ENCODE peak calls at places on chromosomes 4 and X, in eight cellular contexts. One of them, this sample, is unnamed.

GRCh38 chr4:91826186-91826585 is 477.6 kb upstream of the GRID2 start:
- DNase-seq in lung: no peak
- DNase-seq in cardiac fibroblast: peak
- DNase-seq in effector memory CD8-positive, alpha-beta T cell: no peak
- DNase-seq in stimulated activated CD8-positive, alpha-beta memory T cell treated with anti-CD3 and anti-CD28 coated beads, Interleukin-4, amount 100 ng/mL, for 48 hours: no peak
- DNase-seq in stimulated activated CD4-positive, alpha-beta T cell treated with anti-CD3 and anti-CD28 coated beads, Interleukin-4, amount 100 ng/mL, for 1 hour: no peak
- DNase-seq in ELR: no peak
- DNase-seq in upper lobe of right lung: no peak
- DNase-seq in this sample: no peak

GRCh38 chrX:41602946-41603345 is 85.8 kb upstream of the GPR34 start:
- DNase-seq in lung: no peak
- DNase-seq in cardiac fibroblast: peak
- DNase-seq in effector memory CD8-positive, alpha-beta T cell: no peak
- DNase-seq in stimulated activated CD8-positive, alpha-beta memory T cell treated with anti-CD3 and anti-CD28 coated beads, Interleukin-4, amount 100 ng/mL, for 48 hours: no peak
- DNase-seq in stimulated activated CD4-positive, alpha-beta T cell treated with anti-CD3 and anti-CD28 coated beads, Interleukin-4, amount 100 ng/mL, for 1 hour: no peak
- DNase-seq in ELR: no peak
- DNase-seq in upper lobe of right lung: no peak
- DNase-seq in this sample: no peak

GRCh38 chr4:74738756-74739155 is 55.6 kb downstream of the BTC start:
- DNase-seq in lung: no peak
- DNase-seq in cardiac fibroblast: peak
- DNase-seq in effector memory CD8-positive, alpha-beta T cell: no peak
- DNase-seq in stimulated activated CD8-positive, alpha-beta memory T cell treated with anti-CD3 and anti-CD28 coated beads, Interleukin-4, amount 100 ng/mL, for 48 hours: no peak
- DNase-seq in stimulated activated CD4-positive, alpha-beta T cell treated with anti-CD3 and anti-CD28 coated beads, Interleukin-4, amount 100 ng/mL, for 1 hour: no peak
- DNase-seq in ELR: peak
- DNase-seq in upper lobe of right lung: no peak
- DNase-seq in this sample: no peak

GRCh38 chrX:10971176-10971575 is 140.0 kb upstream of the HCCS start:
- DNase-seq in lung: no peak
- DNase-seq in cardiac fibroblast: peak
- DNase-seq in effector memory CD8-positive, alpha-beta T cell: no peak
- DNase-seq in stimulated activated CD8-positive, alpha-beta memory T cell treated with anti-CD3 and anti-CD28 coated beads, Interleukin-4, amount 100 ng/mL, for 48 hours: no peak
- DNase-seq in stimulated activated CD4-positive, alpha-beta T cell treated with anti-CD3 and anti-CD28 coated beads, Interleukin-4, amount 100 ng/mL, for 1 hour: no peak
- DNase-seq in ELR: no peak
- DNase-seq in upper lobe of right lung: no peak
- DNase-seq in this sample: no peak

GRCh38 chr4:84401669-84402068 is 97.4 kb downstream of the NKX6-1 start:
- DNase-seq in lung: no peak
- DNase-seq in cardiac fibroblast: no peak
- DNase-seq in effector memory CD8-positive, alpha-beta T cell: no peak
- DNase-seq in stimulated activated CD8-positive, alpha-beta memory T cell treated with anti-CD3 and anti-CD28 coated beads, Interleukin-4, amount 100 ng/mL, for 48 hours: no peak
- DNase-seq in stimulated activated CD4-positive, alpha-beta T cell treated with anti-CD3 and anti-CD28 coated beads, Interleukin-4, amount 100 ng/mL, for 1 hour: no peak
- DNase-seq in ELR: no peak
- DNase-seq in upper lobe of right lung: no peak
- DNase-seq in this sample: no peak

GRCh38 chrX:78619829-78620228 is 39.3 kb downstream of the RTL3 start:
- DNase-seq in lung: no peak
- DNase-seq in cardiac fibroblast: peak
- DNase-seq in effector memory CD8-positive, alpha-beta T cell: no peak
- DNase-seq in stimulated activated CD8-positive, alpha-beta memory T cell treated with anti-CD3 and anti-CD28 coated beads, Interleukin-4, amount 100 ng/mL, for 48 hours: no peak
- DNase-seq in stimulated activated CD4-positive, alpha-beta T cell treated with anti-CD3 and anti-CD28 coated beads, Interleukin-4, amount 100 ng/mL, for 1 hour: no peak
- DNase-seq in ELR: no peak
- DNase-seq in upper lobe of right lung: no peak
- DNase-seq in this sample: no peak

GRCh38 chr4:48490012-48490679 is at the start of gene ZAR1:
- DNase-seq in lung: no peak
- DNase-seq in cardiac fibroblast: no peak
- DNase-seq in effector memory CD8-positive, alpha-beta T cell: no peak
- DNase-seq in stimulated activated CD8-positive, alpha-beta memory T cell treated with anti-CD3 and anti-CD28 coated beads, Interleukin-4, amount 100 ng/mL, for 48 hours: no peak
- DNase-seq in stimulated activated CD4-positive, alpha-beta T cell treated with anti-CD3 and anti-CD28 coated beads, Interleukin-4, amount 100 ng/mL, for 1 hour: peak
- DNase-seq in ELR: no peak
- DNase-seq in upper lobe of right lung: peak
- DNase-seq in this sample: no peak

GRCh38 chr4:26220704-26221103 is 100.1 kb upstream of the RBPJ start:
- DNase-seq in lung: no peak
- DNase-seq in cardiac fibroblast: peak
- DNase-seq in effector memory CD8-positive, alpha-beta T cell: no peak
- DNase-seq in stimulated activated CD8-positive, alpha-beta memory T cell treated with anti-CD3 and anti-CD28 coated beads, Interleukin-4, amount 100 ng/mL, for 48 hours: no peak
- DNase-seq in stimulated activated CD4-positive, alpha-beta T cell treated with anti-CD3 and anti-CD28 coated beads, Interleukin-4, amount 100 ng/mL, for 1 hour: no peak
- DNase-seq in ELR: peak
- DNase-seq in upper lobe of right lung: no peak
- DNase-seq in this sample: no peak

GRCh38 chr4:174120446-174121142 is 162.9 kb downstream of the FBXO8 start:
- DNase-seq in lung: no peak
- DNase-seq in cardiac fibroblast: peak
- DNase-seq in effector memory CD8-positive, alpha-beta T cell: no peak
- DNase-seq in stimulated activated CD8-positive, alpha-beta memory T cell treated with anti-CD3 and anti-CD28 coated beads, Interleukin-4, amount 100 ng/mL, for 48 hours: peak
- DNase-seq in stimulated activated CD4-positive, alpha-beta T cell treated with anti-CD3 and anti-CD28 coated beads, Interleukin-4, amount 100 ng/mL, for 1 hour: no peak
- DNase-seq in ELR: peak
- DNase-seq in upper lobe of right lung: no peak
- DNase-seq in this sample: peak

GRCh38 chr4:6362896-6363295 is 93.2 kb downstream of the WFS1 start:
- DNase-seq in lung: no peak
- DNase-seq in cardiac fibroblast: peak
- DNase-seq in effector memory CD8-positive, alpha-beta T cell: peak
- DNase-seq in stimulated activated CD8-positive, alpha-beta memory T cell treated with anti-CD3 and anti-CD28 coated beads, Interleukin-4, amount 100 ng/mL, for 48 hours: peak
- DNase-seq in stimulated activated CD4-positive, alpha-beta T cell treated with anti-CD3 and anti-CD28 coated beads, Interleukin-4, amount 100 ng/mL, for 1 hour: no peak
- DNase-seq in ELR: peak
- DNase-seq in upper lobe of right lung: no peak
- DNase-seq in this sample: no peak

GRCh38 chr4:140277576-140277975 is 95.9 kb upstream of the SCOC start:
- DNase-seq in lung: no peak
- DNase-seq in cardiac fibroblast: no peak
- DNase-seq in effector memory CD8-positive, alpha-beta T cell: no peak
- DNase-seq in stimulated activated CD8-positive, alpha-beta memory T cell treated with anti-CD3 and anti-CD28 coated beads, Interleukin-4, amount 100 ng/mL, for 48 hours: no peak
- DNase-seq in stimulated activated CD4-positive, alpha-beta T cell treated with anti-CD3 and anti-CD28 coated beads, Interleukin-4, amount 100 ng/mL, for 1 hour: no peak
- DNase-seq in ELR: no peak
- DNase-seq in upper lobe of right lung: no peak
- DNase-seq in this sample: no peak

GRCh38 chr4:13907255-13907751 is 279.8 kb upstream of the BOD1L1 start:
- DNase-seq in lung: no peak
- DNase-seq in cardiac fibroblast: peak
- DNase-seq in effector memory CD8-positive, alpha-beta T cell: no peak
- DNase-seq in stimulated activated CD8-positive, alpha-beta memory T cell treated with anti-CD3 and anti-CD28 coated beads, Interleukin-4, amount 100 ng/mL, for 48 hours: no peak
- DNase-seq in stimulated activated CD4-positive, alpha-beta T cell treated with anti-CD3 and anti-CD28 coated beads, Interleukin-4, amount 100 ng/mL, for 1 hour: no peak
- DNase-seq in ELR: peak
- DNase-seq in upper lobe of right lung: no peak
- DNase-seq in this sample: no peak

GRCh38 chr4:53534684-53535083 is 56.6 kb downstream of the LNX1 start:
- DNase-seq in lung: no peak
- DNase-seq in cardiac fibroblast: no peak
- DNase-seq in effector memory CD8-positive, alpha-beta T cell: no peak
- DNase-seq in stimulated activated CD8-positive, alpha-beta memory T cell treated with anti-CD3 and anti-CD28 coated beads, Interleukin-4, amount 100 ng/mL, for 48 hours: no peak
- DNase-seq in stimulated activated CD4-positive, alpha-beta T cell treated with anti-CD3 and anti-CD28 coated beads, Interleukin-4, amount 100 ng/mL, for 1 hour: no peak
- DNase-seq in ELR: no peak
- DNase-seq in upper lobe of right lung: no peak
- DNase-seq in this sample: no peak

GRCh38 chrX:47840106-47840505 is 3.4 kb downstream of the ZNF81 start:
- DNase-seq in lung: no peak
- DNase-seq in cardiac fibroblast: no peak
- DNase-seq in effector memory CD8-positive, alpha-beta T cell: no peak
- DNase-seq in stimulated activated CD8-positive, alpha-beta memory T cell treated with anti-CD3 and anti-CD28 coated beads, Interleukin-4, amount 100 ng/mL, for 48 hours: no peak
- DNase-seq in stimulated activated CD4-positive, alpha-beta T cell treated with anti-CD3 and anti-CD28 coated beads, Interleukin-4, amount 100 ng/mL, for 1 hour: no peak
- DNase-seq in ELR: no peak
- DNase-seq in upper lobe of right lung: no peak
- DNase-seq in this sample: no peak

GRCh38 chr4:113442821-113443220 is 318.7 kb downstream of the CAMK2D start:
- DNase-seq in lung: no peak
- DNase-seq in cardiac fibroblast: no peak
- DNase-seq in effector memory CD8-positive, alpha-beta T cell: no peak
- DNase-seq in stimulated activated CD8-positive, alpha-beta memory T cell treated with anti-CD3 and anti-CD28 coated beads, Interleukin-4, amount 100 ng/mL, for 48 hours: no peak
- DNase-seq in stimulated activated CD4-positive, alpha-beta T cell treated with anti-CD3 and anti-CD28 coated beads, Interleukin-4, amount 100 ng/mL, for 1 hour: no peak
- DNase-seq in ELR: peak
- DNase-seq in upper lobe of right lung: no peak
- DNase-seq in this sample: no peak

GRCh38 chrX:20653070-20653469 is 386.4 kb upstream of the RPS6KA3 start:
- DNase-seq in lung: no peak
- DNase-seq in cardiac fibroblast: no peak
- DNase-seq in effector memory CD8-positive, alpha-beta T cell: no peak
- DNase-seq in stimulated activated CD8-positive, alpha-beta memory T cell treated with anti-CD3 and anti-CD28 coated beads, Interleukin-4, amount 100 ng/mL, for 48 hours: no peak
- DNase-seq in stimulated activated CD4-positive, alpha-beta T cell treated with anti-CD3 and anti-CD28 coated beads, Interleukin-4, amount 100 ng/mL, for 1 hour: no peak
- DNase-seq in ELR: peak
- DNase-seq in upper lobe of right lung: no peak
- DNase-seq in this sample: no peak

GRCh38 chr4:74262522-74262921 is 45.7 kb upstream of the EPGN start:
- DNase-seq in lung: no peak
- DNase-seq in cardiac fibroblast: peak
- DNase-seq in effector memory CD8-positive, alpha-beta T cell: no peak
- DNase-seq in stimulated activated CD8-positive, alpha-beta memory T cell treated with anti-CD3 and anti-CD28 coated beads, Interleukin-4, amount 100 ng/mL, for 48 hours: no peak
- DNase-seq in stimulated activated CD4-positive, alpha-beta T cell treated with anti-CD3 and anti-CD28 coated beads, Interleukin-4, amount 100 ng/mL, for 1 hour: no peak
- DNase-seq in ELR: no peak
- DNase-seq in upper lobe of right lung: no peak
- DNase-seq in this sample: no peak

GRCh38 chrX:8657883-8658282 is 74.1 kb downstream of the ANOS1 start:
- DNase-seq in lung: no peak
- DNase-seq in cardiac fibroblast: no peak
- DNase-seq in effector memory CD8-positive, alpha-beta T cell: no peak
- DNase-seq in stimulated activated CD8-positive, alpha-beta memory T cell treated with anti-CD3 and anti-CD28 coated beads, Interleukin-4, amount 100 ng/mL, for 48 hours: no peak
- DNase-seq in stimulated activated CD4-positive, alpha-beta T cell treated with anti-CD3 and anti-CD28 coated beads, Interleukin-4, amount 100 ng/mL, for 1 hour: no peak
- DNase-seq in ELR: no peak
- DNase-seq in upper lobe of right lung: no peak
- DNase-seq in this sample: no peak

GRCh38 chr4:114021445-114021844 is 42.0 kb upstream of the ARSJ start:
- DNase-seq in lung: no peak
- DNase-seq in cardiac fibroblast: peak
- DNase-seq in effector memory CD8-positive, alpha-beta T cell: no peak
- DNase-seq in stimulated activated CD8-positive, alpha-beta memory T cell treated with anti-CD3 and anti-CD28 coated beads, Interleukin-4, amount 100 ng/mL, for 48 hours: no peak
- DNase-seq in stimulated activated CD4-positive, alpha-beta T cell treated with anti-CD3 and anti-CD28 coated beads, Interleukin-4, amount 100 ng/mL, for 1 hour: no peak
- DNase-seq in ELR: no peak
- DNase-seq in upper lobe of right lung: no peak
- DNase-seq in this sample: no peak

GRCh38 chr4:135508006-135508714 is 1306.6 kb upstream of the PABPC4L start:
- DNase-seq in lung: no peak
- DNase-seq in cardiac fibroblast: peak
- DNase-seq in effector memory CD8-positive, alpha-beta T cell: no peak
- DNase-seq in stimulated activated CD8-positive, alpha-beta memory T cell treated with anti-CD3 and anti-CD28 coated beads, Interleukin-4, amount 100 ng/mL, for 48 hours: no peak
- DNase-seq in stimulated activated CD4-positive, alpha-beta T cell treated with anti-CD3 and anti-CD28 coated beads, Interleukin-4, amount 100 ng/mL, for 1 hour: no peak
- DNase-seq in ELR: peak
- DNase-seq in upper lobe of right lung: no peak
- DNase-seq in this sample: no peak

GRCh38 chr4:163113921-163114703 is 52.6 kb downstream of the NAF1 start:
- DNase-seq in lung: no peak
- DNase-seq in cardiac fibroblast: peak
- DNase-seq in effector memory CD8-positive, alpha-beta T cell: no peak
- DNase-seq in stimulated activated CD8-positive, alpha-beta memory T cell treated with anti-CD3 and anti-CD28 coated beads, Interleukin-4, amount 100 ng/mL, for 48 hours: no peak
- DNase-seq in stimulated activated CD4-positive, alpha-beta T cell treated with anti-CD3 and anti-CD28 coated beads, Interleukin-4, amount 100 ng/mL, for 1 hour: no peak
- DNase-seq in ELR: no peak
- DNase-seq in upper lobe of right lung: no peak
- DNase-seq in this sample: no peak

This sample was measured in nucleus accumbens.